ENCODE peak calls at places on chromosome 2, in five cellular contexts. Q is cardiac muscle cell; Y is CD8-positive, alpha-beta memory T cell; J is H9; O is lower lobe of right lung. M is an unnamed sample.

GRCh38 chr2:85165291-85165690 is 32.1 kb downstream of the TCF7L1 start:
- DNase-seq in J (no peak), Y (no peak), O (no peak), Q (no peak), M (no peak)

GRCh38 chr2:208072250-208072892 is 47.0 kb upstream of the PLEKHM3 start:
- DNase-seq in Y (peak; percentile 39), J (peak; percentile 77), O (peak; percentile 51), Q (peak; percentile 78), M (peak; percentile 82)

GRCh38 chr2:25453199-25453903 is 111.6 kb upstream of the DNMT3A start:
- DNase-seq in Y (no peak), O (no peak), Q (no peak), J (no peak), M (no peak)

GRCh38 chr2:242085941-242086621 is 216.6 kb downstream of the RTP5 start:
- DNase-seq in Y (peak; percentile 2), Q (no peak), J (no peak), O (peak; percentile 72), M (no peak)

GRCh38 chr2:112712903-112713584 is 7.8 kb upstream of the NT5DC4 start:
- DNase-seq in J (no peak), Y (no peak), O (no peak), Q (no peak), M (no peak)

GRCh38 chr2:182784777-182785176 is 68.7 kb downstream of the DNAJC10 start:
- DNase-seq in Y (no peak), J (no peak), O (no peak), Q (peak; percentile 36), M (no peak)

GRCh38 chr2:200119236-200119635 is 163.9 kb downstream of the MAIP1 start:
- DNase-seq in Y (no peak), Q (no peak), O (no peak), J (no peak), M (no peak)

GRCh38 chr2:20027715-20028434 is 15.4 kb upstream of the MATN3 start:
- DNase-seq in Q (no peak), O (no peak), Y (no peak), J (no peak), M (no peak)

GRCh38 chr2:140023291-140023690 is 1243.1 kb upstream of the NXPH2 start:
- DNase-seq in Q (peak; percentile 3), O (no peak), J (no peak), Y (no peak), M (no peak)

GRCh38 chr2:207847098-207847806 is 77.5 kb upstream of the FZD5 start:
- DNase-seq in O (no peak), J (no peak), Y (no peak), Q (no peak), M (no peak)

GRCh38 chr2:28753043-28753683 is 1.5 kb downstream of the PPP1CB start:
- DNase-seq in J (no peak), Y (peak; percentile 42), Q (peak; percentile 76), O (peak; percentile 50), M (no peak)

GRCh38 chr2:232668805-232669444 is 28.2 kb upstream of the GIGYF2 start:
- DNase-seq in O (no peak), Y (no peak), Q (peak; percentile 55), J (peak; percentile 61), M (peak; percentile 18)

GRCh38 chr2:65436169-65436824 is 3.9 kb upstream of the SPRED2 start:
- DNase-seq in J (peak; percentile 72), O (peak; percentile 93), Q (peak; percentile 89), Y (peak; percentile 15), M (no peak)

GRCh38 chr2:165369131-165369935 is 100.2 kb upstream of the CSRNP3 start:
- DNase-seq in J (peak; percentile 30), Y (no peak), O (peak; percentile 43), Q (peak; percentile 11), M (peak; percentile 25)

GRCh38 chr2:204226305-204226861 is 289.8 kb downstream of the ICOS start:
- DNase-seq in J (no peak), O (no peak), Y (no peak), Q (no peak), M (no peak)

GRCh38 chr2:239156516-239157265 is 244.1 kb downstream of the HDAC4 start:
- DNase-seq in Q (no peak), O (peak; percentile 28), Y (no peak), J (peak; percentile 19), M (no peak)

GRCh38 chr2:229431331-229431954 is 160.4 kb upstream of the PID1 start:
- DNase-seq in J (no peak), Q (peak; percentile 54), O (no peak), Y (no peak), M (no peak)

GRCh38 chr2:112137516-112138142 is 556 bp upstream of the FBLN7 start:
- DNase-seq in J (no peak), Y (no peak), Q (no peak), O (no peak), M (no peak)

GRCh38 chr2:223618172-223619035 is 16.2 kb upstream of the SCG2 start:
- DNase-seq in Y (no peak), J (peak; percentile 90), O (no peak), Q (peak; percentile 35), M (peak; percentile 85)

GRCh38 chr2:185919155-185919554 is 180.6 kb downstream of the FSIP2 start:
- DNase-seq in O (no peak), J (no peak), Q (no peak), Y (no peak), M (no peak)

GRCh38 chr2:180872256-180872655 is 108.1 kb upstream of the UBE2E3 start:
- DNase-seq in Q (no peak), Y (no peak), O (no peak), J (no peak), M (no peak)

GRCh38 chr2:126864861-126865260 is 33.8 kb upstream of the TEX51 start:
- DNase-seq in Q (no peak), Y (no peak), J (no peak), O (no peak), M (no peak)

GRCh38 chr2:229388746-229389145 is 117.7 kb upstream of the PID1 start:
- DNase-seq in Y (no peak), J (no peak), Q (no peak), O (no peak), M (no peak)

GRCh38 chr2:3959372-3959771 is 256.0 kb downstream of the DCDC2C start:
- DNase-seq in J (no peak), O (no peak), Y (no peak), Q (peak; percentile 46), M (peak; percentile 45)

GRCh38 chr2:29058082-29058481 is 16.2 kb downstream of the PCARE start:
- DNase-seq in Y (no peak), O (no peak), J (no peak), Q (no peak), M (no peak)

GRCh38 chr2:40113997-40114396 is 334.9 kb upstream of the THUMPD2 start:
- DNase-seq in O (no peak), J (no peak), Q (no peak), Y (no peak), M (no peak)

GRCh38 chr2:207777124-207777523 is 7.4 kb upstream of the FZD5 start:
- DNase-seq in Y (no peak), O (no peak), J (no peak), Q (no peak), M (no peak)

GRCh38 chr2:205655775-205656425 is 26.4 kb upstream of the NRP2 start:
- DNase-seq in Q (no peak), O (no peak), Y (no peak), J (no peak), M (no peak)

GRCh38 chr2:217954469-217954868 is 48.3 kb downstream of the TNS1 start:
- DNase-seq in Q (no peak), J (no peak), O (peak; percentile 64), Y (no peak), M (no peak)
- H3K27ac ChIP-seq in Q (no peak overlapping the region), J (no peak overlapping the region), O (peak overlapping the region; percentile 72), Y (no peak overlapping the region), M (no peak overlapping the region)

GRCh38 chr2:16639431-16639830 is 26.2 kb downstream of the CYRIA start:
- DNase-seq in Y (no peak), O (no peak), Q (no peak), J (no peak), M (no peak)

GRCh38 chr2:16638941-16639340 is 26.7 kb downstream of the CYRIA start:
- DNase-seq in Y (no peak), J (no peak), Q (no peak), O (no peak), M (no peak)

GRCh38 chr2:16632615-16633014 is 33.0 kb downstream of the CYRIA start:
- DNase-seq in O (no peak), J (no peak), Y (no peak), Q (no peak), M (no peak)

GRCh38 chr2:16633632-16634430 is 31.8 kb downstream of the CYRIA start:
- DNase-seq in Q (peak; percentile 25), J (no peak), Y (no peak), O (no peak), M (no peak)

DNA sequence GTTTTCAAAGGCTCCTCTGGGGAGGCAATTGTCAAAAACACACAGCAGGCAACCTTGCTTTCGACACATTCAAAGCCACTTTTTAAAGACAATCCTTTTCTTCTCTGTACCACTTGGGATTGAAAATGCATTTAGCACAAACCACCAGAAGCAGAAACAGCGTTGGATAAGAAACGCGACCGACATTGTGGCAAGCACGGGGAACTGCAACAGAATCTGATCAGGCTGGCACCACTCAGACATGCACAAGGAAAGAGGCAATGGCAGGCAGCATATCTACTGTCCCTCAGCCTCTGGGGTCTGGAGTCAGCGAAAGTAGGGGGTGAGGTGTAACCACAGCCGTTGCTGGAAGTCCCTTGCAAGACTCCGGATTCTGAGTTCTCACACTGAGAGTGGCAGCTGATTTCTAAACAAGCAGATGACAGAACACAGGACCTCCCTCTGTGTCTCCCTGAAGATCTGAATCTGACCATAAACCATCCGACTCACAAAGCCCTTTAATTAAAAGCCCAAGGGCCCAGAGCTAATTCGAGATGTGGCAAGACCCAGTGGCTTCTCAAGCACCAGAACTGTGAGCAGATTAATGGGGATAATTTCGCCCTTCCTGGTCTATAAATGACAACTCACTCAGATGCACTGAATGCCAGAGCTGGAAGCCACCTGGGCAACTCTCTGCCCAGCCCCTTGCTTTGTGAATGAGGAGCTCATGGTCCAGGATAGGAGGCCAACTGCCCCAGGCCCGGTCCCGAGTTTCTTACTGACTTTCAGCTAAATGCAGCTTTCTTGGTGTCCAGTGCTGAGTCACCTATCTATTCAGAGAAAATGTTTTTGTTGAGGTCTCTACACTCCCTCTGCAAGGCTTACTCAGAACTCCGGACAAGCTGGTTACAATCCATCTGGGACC is 29.6 kb downstream of the CYRIA start:
- DNase-seq in Y (no peak), Q (peak; percentile 13), J (no peak), O (no peak), M (no peak)
- H3K4me1 ChIP-seq in Y (no peaks in the 10 kb centered on the region), Q (peaks cover 18% of the 10 kb centered on the region), J (peaks cover 2% of the 10 kb centered on the region), O (peaks cover 57% of the 10 kb centered on the region), M (peaks cover 3% of the 10 kb centered on the region)

DNA sequence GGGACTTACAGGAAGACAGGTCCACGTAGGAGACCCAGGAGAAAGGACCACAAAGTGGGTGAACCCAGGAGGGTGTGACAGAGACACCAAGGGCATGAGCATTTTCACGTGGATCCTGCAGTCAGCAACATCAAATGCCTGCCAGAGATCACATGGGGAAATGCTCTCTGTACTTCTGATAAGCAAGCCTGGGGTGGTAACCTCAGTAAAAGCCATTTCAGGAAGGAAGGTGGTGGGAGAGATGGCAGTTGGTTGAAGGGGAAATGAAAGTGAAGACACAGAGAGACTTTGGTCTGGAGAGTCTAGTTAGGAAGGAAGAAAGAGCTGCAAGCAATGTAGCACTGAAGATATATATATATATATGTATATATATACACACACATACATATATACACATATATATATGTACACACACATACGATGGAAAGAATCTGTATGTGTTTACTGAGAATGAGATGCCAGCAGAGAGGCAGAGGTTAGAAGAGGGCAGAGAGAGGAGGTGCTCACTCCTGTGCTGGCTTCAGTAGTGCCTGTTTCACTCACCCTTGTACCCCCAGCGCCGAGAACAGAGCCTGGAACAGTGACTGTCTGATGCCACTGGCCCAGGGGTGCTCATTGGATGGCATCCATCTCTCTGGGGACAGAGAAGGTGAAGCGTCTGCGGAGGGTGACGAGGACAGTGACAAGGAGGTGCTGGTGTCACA is 314.9 kb downstream of the AFF3 start:
- DNase-seq in Q (no peak), Y (no peak), O (no peak), J (no peak), M (no peak)
- H3K27ac ChIP-seq in Q (no peak overlapping the region), Y (no peak overlapping the region), O (no peak overlapping the region), J (no peak overlapping the region), M (no peak overlapping the region)

GRCh38 chr2:46988230-46988629 is 72.6 kb upstream of the MCFD2 start:
- DNase-seq in J (no peak), Q (no peak), Y (no peak), O (no peak), M (no peak)
- H3K4me1 ChIP-seq in J (peaks cover 5% of the 10 kb centered on the region), Q (peaks cover 15% of the 10 kb centered on the region), Y (peaks cover 20% of the 10 kb centered on the region), O (peaks cover 55% of the 10 kb centered on the region), M (peaks cover 4% of the 10 kb centered on the region)

M was measured in iPS DF 6.9.